ENCODE peak calls at places on chromosomes 12 and 14, in six cellular contexts. O, K, E, T, W and S are unnamed samples.

GRCh38 chr14:34201909-34202622 is 251.2 kb upstream of the EGLN3 start:
- DNase-seq in O (no peak), E (peak; percentile 9), K (no peak), T (no peak), W (no peak), S (no peak)

GRCh38 chr12:30926243-30927209 is at the start of gene TSPAN11:
- DNase-seq in K (no peak), T (no peak), O (peak; percentile 47), W (no peak), E (peak; percentile 64), S (no peak)

GRCh38 chr12:51904951-51905471 is 2.3 kb upstream of the ACVRL1 start:
- DNase-seq in E (no peak), O (peak; percentile 55), K (peak; percentile 78), T (no peak), W (no peak), S (no peak)

GRCh38 chr14:88621090-88621489 is 58.3 kb downstream of the ZC3H14 start:
- DNase-seq in T (no peak), W (no peak), E (no peak), K (no peak), O (no peak), S (no peak)

GRCh38 chr12:48286665-48287064 is 64.1 kb downstream of the ZNF641 start:
- DNase-seq in W (no peak), E (peak; percentile 58), O (peak; percentile 30), K (no peak), T (no peak), S (no peak)

GRCh38 chr12:27474344-27474743 is 27.8 kb downstream of the SMCO2 start:
- DNase-seq in O (peak; percentile 66), K (peak; percentile 79), T (no peak), E (no peak), W (peak; percentile 39), S (peak; percentile 59)

GRCh38 chr14:78127233-78127632 is 42.9 kb upstream of the NRXN3 start:
- DNase-seq in W (no peak), K (no peak), E (peak; percentile 25), O (no peak), T (no peak), S (no peak)

GRCh38 chr14:71247106-71247505 is 339.8 kb downstream of the PCNX1 start:
- DNase-seq in O (no peak), T (no peak), E (no peak), W (no peak), K (peak; percentile 47), S (no peak)

GRCh38 chr14:101473045-101473729 is 88.1 kb upstream of the DIO3 start:
- DNase-seq in E (no peak), W (no peak), T (no peak), O (no peak), K (no peak), S (no peak)

GRCh38 chr12:50620050-50620974 is 115.5 kb downstream of the DIP2B start:
- DNase-seq in E (peak; percentile 88), T (no peak), O (peak; percentile 87), W (no peak), K (peak; percentile 79), S (peak; percentile 78)

GRCh38 chr14:64191756-64192155 is 102.4 kb downstream of the ESR2 start:
- DNase-seq in O (peak; percentile 68), T (no peak), K (peak; percentile 77), W (peak; percentile 81), E (peak; percentile 50), S (peak; percentile 71)

GRCh38 chr12:54034784-54035310 is 2.0 kb downstream of the HOXC5 start:
- DNase-seq in W (no peak), K (no peak), E (no peak), O (no peak), T (no peak), S (no peak)

GRCh38 chr12:54032627-54033100 is at the start of gene HOXC5:
- DNase-seq in K (peak; percentile 71), T (peak; percentile 61), O (peak; percentile 72), E (peak; percentile 89), W (no peak), S (no peak)

GRCh38 chr14:52380294-52380693 is 66.2 kb downstream of the PTGER2 start:
- DNase-seq in O (peak; percentile 29), W (no peak), K (peak; percentile 72), T (no peak), E (no peak), S (no peak)

GRCh38 chr14:75427126-75427481 is 718 bp upstream of the JDP2 start:
- DNase-seq in W (no peak), T (no peak), K (no peak), E (no peak), O (no peak), S (no peak)

GRCh38 chr12:76441016-76441415 is 92.8 kb upstream of the BBS10 start:
- DNase-seq in O (no peak), W (no peak), T (no peak), K (no peak), E (no peak), S (no peak)

GRCh38 chr14:51727526-51727925 is 75.8 kb downstream of the FRMD6 start:
- DNase-seq in O (no peak), E (no peak), K (no peak), T (no peak), W (no peak), S (no peak)

GRCh38 chr12:100857971-100858370 is 63.4 kb downstream of the ANO4 start:
- DNase-seq in T (no peak), K (peak; percentile 19), W (no peak), O (peak; percentile 35), E (no peak), S (no peak)

GRCh38 chr12:110698171-110698902 is 9.4 kb upstream of the HVCN1 start:
- DNase-seq in O (peak; percentile 91), W (peak; percentile 37), E (peak; percentile 93), K (peak; percentile 34), T (peak; percentile 70), S (no peak)

GRCh38 chr12:51977320-51977753 is 25.8 kb downstream of the ACVR1B start:
- DNase-seq in W (no peak), K (no peak), T (no peak), O (peak; percentile 88), E (no peak), S (no peak)

GRCh38 chr12:115354007-115354452 is 670.1 kb upstream of the TBX3 start:
- DNase-seq in W (peak; percentile 93), O (peak; percentile 96), E (no peak), K (peak; percentile 97), T (no peak), S (peak; percentile 88)

GRCh38 chr14:26385302-26385701 is 212.5 kb downstream of the NOVA1 start:
- DNase-seq in E (no peak), O (no peak), W (no peak), T (no peak), K (no peak), S (no peak)

GRCh38 chr12:32134144-32134888 is 27.7 kb downstream of the BICD1 start:
- DNase-seq in E (no peak), W (no peak), K (peak; percentile 54), O (peak; percentile 43), T (peak; percentile 25), S (no peak)

GRCh38 chr14:63388766-63389431 is 70.2 kb upstream of the GPHB5 start:
- DNase-seq in T (peak; percentile 9), E (peak; percentile 71), K (peak; percentile 45), O (peak; percentile 76), W (peak; percentile 18), S (no peak)

GRCh38 chr14:79278798-79279644 is 932.3 kb downstream of the DIO2 start:
- DNase-seq in K (peak; percentile 59), T (no peak), O (peak; percentile 86), W (peak; percentile 46), E (peak; percentile 97), S (peak; percentile 54)

GRCh38 chr14:79278286-79278797 is 933.0 kb downstream of the DIO2 start:
- DNase-seq in E (no peak), W (no peak), K (no peak), O (no peak), T (no peak), S (no peak)

GRCh38 chr14:79280400-79280670 is 931.0 kb downstream of the DIO2 start:
- DNase-seq in E (no peak), W (no peak), O (no peak), T (no peak), K (no peak), S (no peak)

GRCh38 chr14:79279645-79280399 is 931.5 kb downstream of the DIO2 start:
- DNase-seq in K (no peak), W (no peak), E (peak; percentile 43), T (no peak), O (no peak), S (no peak)

DNA sequence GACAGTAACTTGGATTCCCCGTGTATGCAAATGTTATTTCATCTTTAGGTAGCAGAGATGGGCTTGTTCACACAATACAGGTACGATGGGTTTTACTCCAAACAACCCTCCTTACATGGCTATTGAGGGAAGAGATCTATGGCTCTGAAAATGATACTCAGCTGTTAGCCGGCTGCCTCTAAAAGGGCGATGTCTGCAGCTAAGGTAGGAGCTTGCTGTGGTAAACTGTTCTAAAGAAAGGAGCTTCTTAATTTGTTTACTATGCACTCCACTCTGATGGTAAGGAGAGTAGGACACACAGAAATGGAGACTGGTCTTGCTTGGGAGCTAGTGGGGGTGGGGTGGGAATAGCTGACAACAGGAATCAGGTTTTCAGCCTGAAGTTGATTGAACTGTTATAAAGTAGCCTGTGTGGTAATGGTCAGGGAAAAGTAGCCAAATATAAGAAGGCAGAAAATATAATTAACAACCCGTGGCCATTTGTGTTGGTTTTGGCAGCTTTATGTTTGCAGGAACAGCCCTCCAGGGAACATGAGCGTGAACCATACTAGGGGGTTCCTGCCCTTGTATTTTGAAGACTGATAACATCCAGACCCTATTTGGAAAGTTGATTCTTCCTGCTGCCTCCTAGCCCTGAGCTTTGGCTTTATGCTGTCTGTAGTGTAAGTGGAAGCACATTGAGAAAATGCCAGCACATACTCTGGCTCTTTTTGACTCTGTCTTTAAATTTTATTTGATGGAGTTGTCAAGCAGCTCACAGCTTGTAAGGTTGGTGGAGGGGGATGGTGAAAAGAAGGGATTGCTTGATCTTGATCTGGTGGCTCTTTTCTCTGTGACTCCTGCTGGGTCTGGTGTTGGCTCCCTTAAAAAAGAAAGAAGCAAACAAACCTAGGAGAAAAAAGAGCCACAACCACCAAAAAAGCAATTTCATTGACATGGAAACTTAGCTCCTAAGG is 929.8 kb downstream of the DIO2 start:
- DNase-seq in T (no peak), E (peak; percentile 65), W (no peak), K (no peak), O (no peak), S (no peak)
- H3K4me3 ChIP-seq in T (no peak overlapping the region), E (no peak overlapping the region), W (peak overlapping the region; percentile 5), K (no peak overlapping the region), O (no peak overlapping the region), S (peak overlapping the region; percentile 77)

DNA sequence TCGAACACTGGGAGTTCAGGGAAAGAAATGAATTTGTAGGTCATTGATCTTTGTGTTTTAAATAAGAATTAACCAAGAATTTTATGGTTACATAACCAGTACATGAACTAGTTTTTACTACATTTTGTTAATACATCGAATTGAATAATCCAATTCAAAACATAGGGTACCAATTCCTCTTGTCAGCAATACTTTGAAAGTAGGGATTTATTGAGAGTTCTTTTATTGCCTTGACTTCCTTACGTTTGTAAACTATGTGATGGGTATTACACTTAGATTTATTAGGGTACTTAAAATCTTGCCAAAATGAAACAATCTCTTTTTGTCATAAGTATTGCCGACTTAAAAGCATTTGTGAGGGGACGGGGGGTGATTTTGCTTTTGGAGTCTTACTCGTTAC is 22.3 kb downstream of the SOCS2 start:
- DNase-seq in W (no peak), E (no peak), O (no peak), K (no peak), T (no peak), S (no peak)
- H3K4me3 ChIP-seq in W (no peak overlapping the region), E (no peak overlapping the region), O (no peak overlapping the region), K (no peak overlapping the region), T (no peak overlapping the region), S (no peak overlapping the region)

GRCh38 chr12:12736759-12737676 is 19.9 kb downstream of the CDKN1B start:
- DNase-seq in T (peak; percentile 71), W (no peak), E (peak; percentile 35), O (peak; percentile 60), K (peak; percentile 68), S (no peak)
- H3K4me3 ChIP-seq in T (peak overlapping the region; percentile 51), W (peak overlapping the region; percentile 43), E (no peak overlapping the region), O (no peak overlapping the region), K (peak overlapping the region; percentile 16), S (peak overlapping the region; percentile 16)

GRCh38 chr14:103121846-103122577 is 1.2 kb upstream of the TNFAIP2 start:
- DNase-seq in E (peak; percentile 92), O (peak; percentile 94), W (no peak), T (no peak), K (no peak), S (no peak)
- H3K4me3 ChIP-seq in E (no peak overlapping the region), O (no peak overlapping the region), W (no peak overlapping the region), T (no peak overlapping the region), K (no peak overlapping the region), S (no peak overlapping the region)